ENCODE peak calls at places on chromosomes 12 and 14, in four cellular contexts. B is lower leg skin, Z is stomach, M is IMR-90. X is an unnamed sample.

GRCh38 chr14:51597511-51597920 is 54.2 kb upstream of the FRMD6 start:
- DNase-seq in Z (no peak), M (peak; percentile 79), B (no peak), X (no peak)

GRCh38 chr14:24411468-24412454 is 13.0 kb downstream of the NYNRIN start:
- DNase-seq in M (peak; percentile 59), Z (peak; percentile 52), B (no peak), X (no peak)

GRCh38 chr12:22700126-22700525 is 75.2 kb downstream of the ETNK1 start:
- DNase-seq in B (no peak), Z (no peak), M (peak; percentile 29), X (no peak)

GRCh38 chr14:70188608-70189540 is at the start of gene SLC8A3:
- DNase-seq in B (no peak), M (peak; percentile 37), Z (peak; percentile 26), X (peak; percentile 52)

GRCh38 chr14:68790656-68791077 is 2.2 kb downstream of the ZFP36L1 start:
- DNase-seq in M (no peak), B (no peak), Z (peak; percentile 25), X (no peak)

GRCh38 chr14:53183071-53183470 is 29.9 kb upstream of the DDHD1 start:
- DNase-seq in Z (no peak), B (no peak), M (no peak), X (no peak)

GRCh38 chr12:754238-754816 is 1.9 kb downstream of the WNK1 start:
- DNase-seq in Z (no peak), M (no peak), B (no peak), X (no peak)

GRCh38 chr12:107655281-107656065 is 30.1 kb upstream of the PWP1 start:
- DNase-seq in Z (no peak), B (no peak), M (no peak), X (no peak)

GRCh38 chr14:76961631-76962302 is 66.7 kb downstream of the IRF2BPL start:
- DNase-seq in M (peak; percentile 97), B (peak; percentile 83), Z (peak; percentile 77), X (peak; percentile 95)

DNA sequence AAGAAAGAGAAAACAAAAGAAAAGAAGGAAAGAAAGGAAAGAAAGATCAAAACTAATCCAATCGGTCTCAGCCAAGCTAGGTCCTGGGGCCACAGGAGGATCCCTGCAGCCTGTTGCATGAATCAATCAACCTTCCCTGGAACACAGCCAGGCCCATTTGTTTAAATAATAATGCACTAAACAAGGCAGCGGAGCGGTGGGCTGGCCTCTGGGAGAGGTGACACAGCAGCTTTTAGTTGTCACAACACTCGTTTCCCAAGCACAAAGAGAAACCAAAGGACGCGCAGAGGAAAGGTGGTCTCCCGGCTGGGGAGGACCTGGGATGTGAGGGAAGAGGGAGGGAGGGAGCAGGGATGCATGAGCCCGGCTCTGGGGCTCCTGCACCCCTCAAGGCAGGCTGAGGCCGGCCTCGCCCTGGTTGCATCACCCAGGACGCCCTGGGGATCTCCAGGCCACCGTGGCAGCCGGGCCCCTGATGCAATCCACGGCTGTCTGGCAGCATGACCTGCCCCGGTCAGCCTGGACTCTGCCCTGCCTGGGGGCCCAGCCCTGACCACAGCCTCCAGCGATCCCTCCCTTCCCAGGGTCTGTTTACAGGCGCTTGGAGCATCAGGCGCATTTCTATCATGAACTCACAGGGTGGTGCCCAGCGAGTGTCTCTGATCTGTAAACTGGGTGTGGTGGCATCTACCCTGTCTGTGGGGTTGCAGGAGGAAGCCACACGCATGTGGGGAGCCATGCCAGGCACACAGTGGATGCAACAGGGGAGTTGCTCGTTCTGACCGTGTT is 32.5 kb downstream of the MMP17 start:
- DNase-seq in B (peak; percentile 46), Z (peak; percentile 49), M (peak; percentile 57), X (peak; percentile 60)
- TF ChIP-seq POLR2A in B (no peak), Z (no peak), M (no peak), X (no peak)

GRCh38 chr14:91231446-91231845 is 13.1 kb downstream of the GPR68 start:
- DNase-seq in Z (no peak), M (peak; percentile 15), B (no peak), X (no peak)

GRCh38 chr14:91232631-91233030 is 11.9 kb downstream of the GPR68 start:
- DNase-seq in B (no peak), Z (no peak), M (no peak), X (no peak)

GRCh38 chr14:91233936-91234790 is 10.3 kb downstream of the GPR68 start:
- DNase-seq in B (no peak), Z (no peak), M (no peak), X (no peak)

GRCh38 chr14:91230363-91231035 is 14.0 kb downstream of the GPR68 start:
- DNase-seq in M (peak; percentile 36), B (no peak), Z (no peak), X (no peak)

GRCh38 chr14:91232052-91232451 is 12.5 kb downstream of the GPR68 start:
- DNase-seq in B (no peak), M (no peak), Z (no peak), X (no peak)
- TF ChIP-seq POLR2A in B (no peak), M (no peak), Z (no peak), X (no peak)

GRCh38 chr12:50355365-50355764 is 41.0 kb downstream of the FAM186A start:
- DNase-seq in Z (no peak), B (no peak), M (no peak), X (no peak)

GRCh38 chr12:50353869-50354593 is 42.4 kb downstream of the FAM186A start:
- DNase-seq in B (no peak), M (peak; percentile 34), Z (no peak), X (no peak)

GRCh38 chr12:50354908-50355307 is 41.5 kb downstream of the FAM186A start:
- DNase-seq in Z (no peak), B (no peak), M (no peak), X (no peak)

GRCh38 chr12:50351120-50352043 is 45.0 kb downstream of the FAM186A start:
- DNase-seq in Z (peak; percentile 52), M (no peak), B (no peak), X (no peak)

GRCh38 chr12:50353404-50353803 is 43.0 kb downstream of the FAM186A start:
- DNase-seq in B (no peak), M (no peak), Z (no peak), X (no peak)
- TF ChIP-seq POLR2A in B (no peak), M (no peak), Z (no peak), X (no peak)

GRCh38 chr14:27845241-27845850 is 921.2 kb upstream of the FOXG1 start:
- DNase-seq in B (no peak), M (no peak), Z (no peak), X (no peak)
- TF ChIP-seq POLR2A in B (no peak), M (no peak), Z (no peak), X (no peak)

DNA sequence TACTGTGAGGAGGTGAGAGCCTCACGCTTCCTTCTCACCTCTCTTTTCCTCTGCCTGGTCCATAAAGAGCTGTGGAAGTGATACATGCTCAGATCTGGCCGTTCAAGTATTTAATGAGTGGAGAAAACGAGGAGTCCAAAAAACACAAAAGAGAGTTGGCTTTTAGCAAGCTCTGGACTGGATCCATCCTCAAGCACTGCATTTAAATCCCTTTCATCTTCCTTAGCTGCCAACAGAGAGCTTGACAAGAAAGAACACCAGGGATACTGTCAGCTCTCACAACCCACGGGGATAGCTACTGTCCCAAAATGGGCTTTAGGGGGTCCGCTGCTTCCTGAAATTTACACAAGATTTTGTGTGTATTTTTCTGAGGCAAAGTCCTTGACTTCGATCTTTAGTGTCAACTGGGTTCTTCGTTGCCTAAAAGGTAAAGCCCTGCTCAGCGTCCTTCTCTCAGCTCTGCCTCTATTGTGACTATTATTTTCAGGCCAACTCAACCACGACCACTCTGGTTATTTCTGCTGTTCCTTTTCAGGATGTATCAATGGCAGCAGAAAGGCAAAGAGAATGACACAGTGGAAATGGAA is 120.9 kb downstream of the TMTC1 start:
- DNase-seq in Z (no peak), B (no peak), M (no peak), X (no peak)
- TF ChIP-seq POLR2A in Z (no peak), B (no peak), M (no peak), X (no peak)

GRCh38 chr12:68240975-68241374 is 12.4 kb downstream of the IL22 start:
- DNase-seq in Z (no peak), M (peak; percentile 57), B (no peak), X (peak; percentile 61)
- TF ChIP-seq POLR2A in Z (no peak), M (no peak), B (no peak), X (no peak)

GRCh38 chr12:76259660-76260389 is 88.4 kb downstream of the BBS10 start:
- DNase-seq in Z (no peak), M (peak; percentile 94), B (peak; percentile 60), X (no peak)

GRCh38 chr12:76256341-76256740 is 91.9 kb downstream of the BBS10 start:
- DNase-seq in B (no peak), M (no peak), Z (no peak), X (no peak)

GRCh38 chr12:76256904-76257303 is 91.3 kb downstream of the BBS10 start:
- DNase-seq in Z (no peak), M (no peak), B (no peak), X (no peak)

GRCh38 chr12:76259071-76259470 is 89.1 kb downstream of the BBS10 start:
- DNase-seq in B (no peak), Z (no peak), M (peak; percentile 44), X (no peak)

GRCh38 chr12:76260390-76260748 is 87.8 kb downstream of the BBS10 start:
- DNase-seq in Z (no peak), M (peak; percentile 55), B (no peak), X (no peak)
- TF ChIP-seq POLR2A in Z (no peak), M (no peak), B (no peak), X (no peak)

DNA sequence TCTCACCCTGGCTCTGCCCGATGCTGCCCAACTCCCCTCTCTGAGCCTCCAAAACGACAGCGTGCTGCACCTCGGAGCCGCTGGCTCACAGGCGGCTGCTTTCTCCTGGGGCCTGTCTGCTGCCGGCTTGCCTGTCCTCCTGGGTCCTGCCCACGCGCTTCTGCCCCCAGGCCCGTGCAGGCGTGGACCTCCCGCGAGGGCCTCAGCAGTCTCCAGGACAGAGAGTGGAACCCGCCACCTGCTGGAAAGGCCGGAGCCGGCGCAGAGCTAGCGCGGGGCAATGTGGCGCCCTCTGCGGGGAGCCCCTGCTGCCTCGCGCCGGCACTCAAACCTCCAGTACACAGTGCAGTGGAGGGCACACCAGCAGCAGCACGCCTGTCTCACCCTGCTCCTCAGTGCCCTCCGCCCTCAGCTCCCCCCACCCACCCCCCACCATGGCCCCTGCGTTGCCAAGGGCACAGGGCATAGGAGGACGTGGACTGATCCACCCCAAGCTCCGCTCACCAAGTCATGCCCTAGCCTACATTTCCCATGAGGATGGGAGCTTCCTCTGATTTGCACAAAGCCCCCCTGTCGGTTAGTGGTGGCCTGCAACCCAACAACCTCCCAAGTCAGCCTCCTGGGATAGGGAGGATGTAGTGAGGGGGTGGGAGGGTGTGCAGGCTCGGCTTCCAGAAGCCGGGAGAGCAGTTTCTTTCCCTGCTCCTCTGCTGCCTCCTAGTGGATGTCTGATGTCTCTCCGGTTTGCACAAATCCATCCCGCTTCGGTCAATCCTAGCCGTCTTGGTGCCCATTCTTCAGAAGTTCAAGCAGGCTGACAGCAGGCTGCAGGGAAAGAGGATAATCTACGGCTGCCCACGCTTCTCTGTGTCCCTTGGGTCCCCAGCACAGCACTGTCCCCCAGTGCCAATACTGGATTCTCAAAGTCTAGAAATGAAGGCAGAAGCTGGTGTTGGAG is 25.2 kb downstream of the KRT8 start:
- DNase-seq in Z (peak; percentile 82), B (peak; percentile 86), M (peak; percentile 86), X (peak; percentile 53)
- TF ChIP-seq POLR2A in Z (no peak), B (no peak), M (peak; percentile 52), X (no peak)

GRCh38 chr14:54488646-54489317 is at the start of gene GMFB:
- DNase-seq in M (peak; percentile 91), Z (peak; percentile 93), B (peak; percentile 90), X (peak; percentile 96)
- TF ChIP-seq POLR2A in M (peak; percentile 94), Z (no peak), B (no peak), X (peak; percentile 91)